ENCODE peak calls at places on chromosomes 2 and 18, in four cellular contexts. H, A, D and P are unnamed samples.

GRCh38 chr2:147844691-147845607 is at the start of gene ACVR2A:
- DNase-seq in H (peak), A (peak), D (peak), P (peak)

GRCh38 chr2:113760400-113760799 is 4.0 kb upstream of the SLC35F5 start:
- DNase-seq in A (no peak), D (no peak), H (no peak), P (no peak)

GRCh38 chr2:117856415-117857210 is 42.1 kb downstream of the DDX18 start:
- DNase-seq in D (no peak), H (peak), A (peak), P (no peak)

GRCh38 chr2:29841386-29842004 is 79.9 kb downstream of the ALK start:
- DNase-seq in D (peak), A (peak), H (peak), P (peak)

GRCh38 chr18:59383831-59384230 is 24.8 kb upstream of the LMAN1 start:
- DNase-seq in D (no peak), A (no peak), H (no peak), P (no peak)

GRCh38 chr2:207184348-207184747 is 18.6 kb upstream of the KLF7 start:
- DNase-seq in H (no peak), A (no peak), D (no peak), P (no peak)

GRCh38 chr2:237465515-237466227 is 21.4 kb upstream of the MLPH start:
- DNase-seq in H (no peak), D (no peak), A (peak), P (no peak)

GRCh38 chr2:43725711-43726246 is 48.1 kb upstream of the DYNC2LI1 start:
- DNase-seq in D (no peak), H (no peak), A (no peak), P (no peak)

GRCh38 chr2:204129591-204130270 is 193.2 kb downstream of the ICOS start:
- DNase-seq in D (no peak), A (no peak), H (no peak), P (no peak)

GRCh38 chr2:11899264-11899818 is 152.9 kb downstream of the LPIN1 start:
- DNase-seq in A (no peak), H (no peak), D (no peak), P (peak)

GRCh38 chr18:32470136-32470712 is 458 bp downstream of the GAREM1 start:
- DNase-seq in D (no peak), A (peak), H (no peak), P (peak)

GRCh38 chr2:110802213-110802932 is 70.0 kb downstream of the ACOXL start:
- DNase-seq in H (no peak), A (no peak), D (no peak), P (no peak)

GRCh38 chr2:3307901-3308300 is 69.7 kb downstream of the EIPR1 start:
- DNase-seq in H (no peak), D (no peak), A (no peak), P (no peak)

GRCh38 chr2:113694438-113694837 is 62.0 kb downstream of the SLC35F5 start:
- DNase-seq in A (no peak), H (no peak), D (no peak), P (no peak)

GRCh38 chr2:85997016-85997970 is 108.4 kb downstream of the POLR1A start:
- DNase-seq in H (no peak), D (no peak), A (no peak), P (peak)

GRCh38 chr2:199979841-199980628 is 24.7 kb downstream of the MAIP1 start:
- DNase-seq in D (no peak), A (peak), H (peak), P (peak)

GRCh38 chr18:43303376-43303775 is 26.1 kb upstream of the SYT4 start:
- DNase-seq in H (no peak), A (no peak), D (no peak), P (no peak)

GRCh38 chr2:26529406-26530070 is 51.6 kb upstream of the OTOF start:
- DNase-seq in A (no peak), D (no peak), H (no peak), P (no peak)

GRCh38 chr18:158128-159036 is at the start of gene USP14:
- DNase-seq in D (peak), A (peak), H (peak), P (peak)
- TF ChIP-seq REST in D (no peak), A (no peak), H (no peak), P (no peak)

DNA sequence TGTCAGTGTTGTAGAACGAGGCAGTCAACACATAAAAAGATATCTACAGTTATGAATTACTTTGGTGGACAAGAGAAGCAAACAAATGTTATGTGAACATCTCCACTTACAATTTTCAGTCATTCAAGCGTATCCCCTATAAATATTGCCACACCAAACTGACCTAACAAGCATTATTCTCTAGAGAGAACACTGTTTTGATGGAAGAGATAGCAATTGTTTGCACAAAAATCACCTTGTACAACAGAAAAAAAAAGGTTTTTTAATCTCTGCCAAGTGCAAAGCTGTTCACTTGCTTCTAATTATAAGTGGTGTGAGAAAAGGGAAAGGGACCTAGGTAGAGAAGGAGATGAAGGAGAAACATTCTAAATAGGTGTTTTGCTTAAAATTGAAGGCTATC is 33.8 kb downstream of the PID1 start:
- DNase-seq in D (no peak), A (no peak), H (no peak), P (no peak)
- TF ChIP-seq KDM1A in D (no peak), A (no peak), H (no peak), P (no peak)

GRCh38 chr18:48942554-48943261 is 8.1 kb downstream of the SMAD7 start:
- DNase-seq in D (no peak), H (peak), A (peak), P (no peak)
- TF ChIP-seq REST in D (no peak), H (no peak), A (no peak), P (no peak)

GRCh38 chr2:119486886-119487285 is 37.4 kb downstream of the SCTR start:
- DNase-seq in H (no peak), A (peak), D (no peak), P (no peak)
- TF ChIP-seq KDM1A in H (no peak), A (no peak), D (no peak), P (no peak)

DNA sequence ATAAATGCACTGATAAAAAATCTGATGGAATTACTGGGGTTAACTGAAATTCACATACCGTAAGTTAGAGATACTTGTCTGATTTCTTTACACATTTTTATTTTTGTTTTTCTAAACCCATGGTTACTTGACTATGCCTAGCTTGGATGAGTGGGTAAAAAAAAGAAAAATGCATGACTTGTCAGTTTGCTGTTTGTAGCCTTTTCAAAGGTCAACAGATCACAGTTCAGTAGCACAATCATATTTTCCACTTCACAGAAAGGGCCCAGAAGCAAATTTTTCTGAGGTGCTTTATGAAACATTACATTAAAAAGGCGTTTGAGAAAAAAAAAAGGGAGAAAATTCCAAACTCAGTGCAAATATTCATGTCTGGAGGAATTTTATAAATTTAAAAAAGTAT is 16.4 kb downstream of the SLC16A14 start:
- DNase-seq in D (no peak), A (peak), H (peak), P (no peak)
- TF ChIP-seq REST in D (no peak), A (no peak), H (no peak), P (no peak)

GRCh38 chr2:208638059-208638458 is 231.5 kb downstream of the PTH2R start:
- DNase-seq in D (no peak), A (peak), H (no peak), P (peak)
- TF ChIP-seq KDM1A in D (no peak), A (no peak), H (no peak), P (peak)

GRCh38 chr2:37617119-37617892 is 54.1 kb downstream of the CDC42EP3 start:
- DNase-seq in D (no peak), H (no peak), A (no peak), P (no peak)

GRCh38 chr2:37615808-37616673 is 55.4 kb downstream of the CDC42EP3 start:
- DNase-seq in H (no peak), D (no peak), A (no peak), P (no peak)

GRCh38 chr2:37616674-37616999 is 54.8 kb downstream of the CDC42EP3 start:
- DNase-seq in A (no peak), H (no peak), D (no peak), P (peak)

GRCh38 chr2:37612382-37612781 is 59.1 kb downstream of the CDC42EP3 start:
- DNase-seq in H (no peak), A (no peak), D (no peak), P (no peak)

DNA sequence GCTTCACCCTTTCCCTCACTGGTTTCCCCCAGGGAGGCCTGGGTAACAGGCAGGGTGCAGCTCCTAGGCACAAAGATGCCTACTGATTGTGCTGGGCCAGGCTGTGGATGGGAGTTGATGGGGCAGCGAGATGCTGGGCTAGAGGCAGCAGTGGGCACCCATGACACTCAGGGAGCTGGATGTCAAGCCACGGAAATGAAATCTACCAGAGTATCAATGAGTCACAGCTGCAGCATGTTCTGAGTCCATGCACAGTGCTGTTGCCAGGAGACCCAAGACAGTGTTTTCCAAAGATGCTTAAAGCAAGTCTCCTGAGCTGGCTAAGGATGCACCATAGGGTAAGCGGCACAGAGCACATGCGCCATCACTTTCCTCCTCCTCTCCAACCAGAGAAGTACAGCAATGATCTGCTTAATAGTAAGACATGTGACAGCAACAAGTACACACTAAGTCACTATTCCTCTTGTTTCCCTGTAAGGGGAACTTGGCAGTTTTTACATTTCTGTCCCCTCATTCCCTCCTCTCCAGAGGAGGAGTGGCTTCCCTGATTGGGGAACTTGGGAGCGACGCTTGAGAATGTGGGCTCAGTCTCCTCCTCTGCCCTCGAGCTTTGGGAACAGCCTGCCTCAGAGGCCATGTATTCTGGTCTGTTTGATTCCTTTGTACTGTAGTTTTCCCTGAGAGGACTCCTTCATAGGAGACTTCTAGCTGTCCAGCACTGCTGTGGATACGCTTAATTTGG is 57.2 kb downstream of the CDC42EP3 start:
- DNase-seq in H (no peak), D (no peak), A (peak), P (no peak)
- TF ChIP-seq REST in H (no peak), D (no peak), A (no peak), P (no peak)

DNA sequence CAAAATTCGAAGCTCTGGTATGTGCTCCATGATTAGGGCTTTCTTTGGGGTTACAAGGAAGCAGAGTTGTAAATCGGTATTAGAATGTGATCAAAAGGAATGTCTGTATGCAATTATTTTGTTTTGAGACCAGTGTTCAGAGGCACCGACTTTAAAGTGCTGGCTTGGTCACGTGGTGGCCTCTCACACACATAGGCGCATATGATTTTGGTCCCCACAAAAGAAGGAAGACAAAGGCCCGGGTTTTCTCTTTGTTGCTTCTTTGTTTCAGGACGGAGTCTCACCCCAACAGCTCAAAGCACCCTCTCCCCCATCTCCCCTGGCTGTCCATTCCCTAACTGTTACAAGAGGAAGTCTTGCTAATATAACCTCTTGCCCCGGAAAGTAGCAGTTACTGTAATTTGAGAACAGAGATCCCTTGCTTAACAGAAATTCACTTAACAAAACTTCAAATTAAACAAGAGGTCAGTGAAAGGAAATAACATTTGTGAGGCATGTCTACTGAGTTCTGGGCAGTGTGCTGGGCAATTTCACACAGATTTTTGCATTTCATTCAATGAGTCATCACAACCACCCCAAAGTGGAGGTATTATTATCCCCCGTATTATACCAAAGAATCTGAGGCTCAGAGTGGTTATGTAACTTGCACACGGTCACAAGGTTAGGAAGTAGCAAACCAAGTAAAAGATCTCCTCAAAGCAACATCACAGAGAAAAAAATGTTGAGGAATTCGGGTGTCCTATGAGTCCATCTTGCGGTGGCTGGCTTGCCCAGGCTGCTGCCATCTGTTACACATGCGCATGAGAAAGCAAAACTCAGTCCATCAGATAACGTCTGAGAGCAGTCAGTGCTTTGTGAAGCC is 75.9 kb downstream of the SDC1 start:
- DNase-seq in H (no peak), D (no peak), A (no peak), P (no peak)
- TF ChIP-seq KDM1A in H (no peak), D (no peak), A (no peak), P (no peak)